ENCODE peak calls at places on chromosome 10, in five cellular contexts. G is transverse colon, Y is HCT116, H is H1, F is spleen. X is an unnamed sample.

GRCh38 chr10:77392236-77392721 is 245.3 kb downstream of the KCNMA1 start:
- DNase-seq in G (no peak), H (no peak), F (no peak), Y (no peak), X (no peak)

GRCh38 chr10:114068054-114068707 is 24.5 kb downstream of the ADRB1 start:
- DNase-seq in Y (no peak), G (no peak), F (no peak), H (no peak), X (no peak)

GRCh38 chr10:118566911-118567310 is 28.5 kb downstream of the PRLHR start:
- DNase-seq in H (no peak), F (no peak), Y (no peak), G (no peak), X (no peak)

GRCh38 chr10:83545901-83546391 is 593.4 kb upstream of the GHITM start:
- DNase-seq in F (no peak), G (no peak), H (no peak), Y (no peak), X (no peak)

GRCh38 chr10:36188054-36188453 is 546.0 kb upstream of the FZD8 start:
- DNase-seq in Y (no peak), G (no peak), F (no peak), H (peak), X (no peak)

GRCh38 chr10:6065406-6065805 is 3.2 kb upstream of the IL2RA start:
- DNase-seq in H (no peak), G (no peak), Y (no peak), F (no peak), X (no peak)

GRCh38 chr10:86390337-86391120 is 23.9 kb upstream of the GRID1 start:
- DNase-seq in G (no peak), F (no peak), H (peak), Y (no peak), X (no peak)

GRCh38 chr10:117663750-117664149 is 121.2 kb downstream of the EMX2 start:
- DNase-seq in G (no peak), F (no peak), H (no peak), Y (peak), X (peak)

GRCh38 chr10:119022846-119023552 is 6.5 kb upstream of the NANOS1 start:
- DNase-seq in G (no peak), H (peak), F (no peak), Y (no peak), X (no peak)

GRCh38 chr10:80075781-80076180 is 2.7 kb upstream of the TMEM254 start:
- DNase-seq in Y (no peak), F (no peak), G (no peak), H (no peak), X (no peak)

GRCh38 chr10:80504158-80504811 is 33.4 kb upstream of the SH2D4B start:
- DNase-seq in Y (no peak), G (peak), H (no peak), F (peak), X (no peak)

GRCh38 chr10:79116801-79117723 is 48.3 kb downstream of the ZMIZ1 start:
- DNase-seq in F (peak), G (peak), H (no peak), Y (no peak), X (no peak)

GRCh38 chr10:61804414-61804813 is 97.1 kb upstream of the ARID5B start:
- DNase-seq in H (no peak), Y (no peak), G (no peak), F (no peak), X (no peak)

GRCh38 chr10:14380746-14381145 is 50.0 kb upstream of the FRMD4A start:
- DNase-seq in G (no peak), Y (no peak), H (no peak), F (no peak), X (no peak)

GRCh38 chr10:2957785-2958184 is 109.6 kb upstream of the PFKP start:
- DNase-seq in F (no peak), H (no peak), G (no peak), Y (no peak), X (no peak)

GRCh38 chr10:2953495-2953894 is 113.9 kb upstream of the PFKP start:
- DNase-seq in Y (no peak), G (no peak), H (no peak), F (no peak), X (no peak)

GRCh38 chr10:2962194-2962593 is 105.2 kb upstream of the PFKP start:
- DNase-seq in Y (no peak), H (no peak), F (no peak), G (no peak), X (no peak)

GRCh38 chr10:2955064-2955463 is 112.3 kb upstream of the PFKP start:
- DNase-seq in G (no peak), H (no peak), Y (no peak), F (no peak), X (no peak)

DNA sequence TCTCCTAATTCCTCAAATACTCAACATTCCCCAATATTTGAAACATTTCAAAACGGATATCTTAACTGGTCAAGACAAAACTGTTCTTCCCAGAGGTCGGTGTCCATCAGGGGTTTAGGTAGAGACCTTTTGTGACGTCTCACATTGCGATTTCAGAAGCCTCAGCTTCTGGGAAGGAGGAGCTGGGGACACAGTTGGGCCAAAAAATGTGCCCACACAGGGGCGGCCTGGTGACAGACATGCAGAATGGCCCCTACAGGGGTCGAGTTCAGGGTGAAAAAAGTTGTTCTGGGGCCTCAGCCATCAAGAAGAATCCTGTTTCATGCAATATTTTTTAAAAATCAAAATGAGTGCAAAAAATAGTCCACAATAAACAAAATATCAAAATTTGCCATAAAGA is 108.7 kb upstream of the PFKP start:
- DNase-seq in F (no peak), H (no peak), G (no peak), Y (no peak), X (no peak)
- TF ChIP-seq POLR2A in F (no peak), H (no peak), G (no peak), Y (no peak), X (no peak)

GRCh38 chr10:30420774-30421173 is 13.2 kb upstream of the MAP3K8 start:
- DNase-seq in F (no peak), H (no peak), G (no peak), Y (no peak), X (no peak)
- TF ChIP-seq POLR2AphosphoS5 in F (no peak), H (no peak), G (no peak), Y (no peak), X (no peak)

DNA sequence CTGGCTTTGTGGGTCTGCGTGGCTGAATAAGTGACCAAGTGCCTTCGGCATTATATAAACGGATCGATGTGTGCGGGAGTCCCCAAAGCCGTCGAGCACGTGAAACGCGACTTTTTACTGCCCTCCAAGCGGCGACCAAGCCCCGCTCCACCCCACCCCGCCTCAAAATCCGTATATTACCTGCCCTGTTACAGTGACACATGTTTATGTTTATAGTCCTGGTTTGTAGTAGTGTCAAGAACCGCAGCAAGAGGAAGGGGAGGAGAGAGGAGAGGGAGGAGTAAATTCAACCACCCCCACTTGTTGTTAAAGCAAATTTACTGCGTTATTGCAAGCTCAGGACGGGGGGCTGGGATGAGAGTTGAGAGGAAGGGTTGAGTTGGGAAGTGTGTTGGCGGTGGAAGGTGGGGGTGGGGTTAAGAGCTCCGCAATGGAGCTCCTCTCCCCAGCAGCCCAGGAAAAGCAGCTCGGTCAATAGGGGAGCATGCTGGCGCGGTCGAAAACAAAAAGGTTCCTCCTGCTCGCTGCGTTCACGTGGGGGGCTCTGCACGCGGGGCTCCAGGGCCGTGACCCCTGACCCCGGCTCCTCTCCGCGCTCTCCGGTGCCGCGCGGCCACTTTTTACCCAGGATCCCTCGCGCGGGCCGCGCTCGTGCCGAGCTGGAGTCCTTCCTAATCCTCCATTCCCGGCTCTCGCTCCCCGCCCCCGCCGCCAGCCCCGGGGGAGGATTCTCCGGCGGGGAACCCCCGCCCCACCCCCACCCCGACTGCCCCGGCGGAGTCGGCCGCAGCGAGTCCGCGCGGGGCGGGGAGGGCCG is at the start of gene SKIDA1:
- DNase-seq in G (peak), H (peak), F (peak), Y (no peak), X (no peak)
- TF ChIP-seq POLR2A in G (no peak), H (peak), F (peak), Y (no peak), X (no peak)

DNA sequence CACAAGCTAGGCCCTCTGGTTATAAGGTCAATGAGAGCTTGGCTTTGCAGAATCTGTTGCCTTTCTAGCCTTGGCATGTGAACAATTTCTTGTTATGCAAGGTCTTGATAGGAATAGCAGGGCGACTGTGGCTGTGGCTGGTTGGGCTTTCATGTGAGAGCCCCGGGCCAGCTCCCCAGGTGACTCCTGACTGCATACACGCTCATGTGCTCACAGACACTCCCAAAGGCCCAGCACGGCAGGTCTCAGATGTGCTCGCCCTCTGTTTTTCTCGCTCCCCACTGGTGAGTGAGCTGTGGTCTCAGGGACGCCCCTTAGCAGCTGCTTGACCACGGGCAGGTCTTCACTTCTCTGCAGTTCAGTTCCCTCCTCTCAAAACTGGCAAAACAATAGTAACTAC is 37.1 kb upstream of the ZNF32 start:
- DNase-seq in Y (no peak), F (no peak), G (no peak), H (no peak), X (no peak)
- TF ChIP-seq POLR2AphosphoS5 in Y (no peak), F (no peak), G (no peak), H (no peak), X (no peak)

GRCh38 chr10:43407576-43408330 is 1.2 kb downstream of the HNRNPF start:
- DNase-seq in F (peak), Y (peak), H (peak), G (peak), X (peak)
- TF ChIP-seq POLR2A in F (no peak), Y (peak), H (peak), G (peak), X (peak)

GRCh38 chr10:30804478-30805055 is 175.0 kb upstream of the LYZL2 start:
- DNase-seq in F (peak), H (no peak), Y (no peak), G (peak), X (no peak)
- TF ChIP-seq POLR2AphosphoS5 in F (no peak), H (no peak), Y (no peak), G (peak), X (no peak)

GRCh38 chr10:683448-684071 is 5.9 kb downstream of the DIP2C start:
- DNase-seq in G (no peak), H (no peak), Y (peak), F (no peak), X (no peak)
- TF ChIP-seq POLR2A in G (no peak), H (no peak), Y (no peak), F (no peak), X (no peak)

GRCh38 chr10:103578782-103579382 is 85.4 kb downstream of the NEURL1 start:
- DNase-seq in H (no peak), Y (no peak), F (no peak), G (peak), X (no peak)

GRCh38 chr10:103580422-103580821 is 86.9 kb downstream of the NEURL1 start:
- DNase-seq in F (no peak), G (no peak), H (no peak), Y (no peak), X (no peak)

GRCh38 chr10:103582331-103583123 is 89.0 kb downstream of the NEURL1 start:
- DNase-seq in F (no peak), Y (no peak), H (no peak), G (no peak), X (no peak)

GRCh38 chr10:103581499-103581898 is 88.0 kb downstream of the NEURL1 start:
- DNase-seq in F (no peak), G (no peak), H (no peak), Y (no peak), X (no peak)

GRCh38 chr10:103580011-103580410 is 86.5 kb downstream of the NEURL1 start:
- DNase-seq in H (peak), F (no peak), G (no peak), Y (no peak), X (no peak)
- TF ChIP-seq POLR2AphosphoS5 in H (no peak), F (no peak), G (no peak), Y (no peak), X (no peak)

X was measured in GM12891.